ENCODE peak calls at places on chromosomes 4 and X, in ten cellular contexts. One of them, this sample, is unnamed.
A peak's percentile ranks its signal among the peaks of the same experiment; 100 is the strongest.

GRCh38 chrX:23246001-23246400 is 88.6 kb upstream of the PTCHD1 start:
- DNase-seq in stimulated activated naive CD8-positive, alpha-beta T cell treated with anti-CD3 and anti-CD28 coated beads, Interleukin-15, Interleukin-2, amounts not matched to agents 100 U/mL and 50 U/mL, for 24 hours: no peak
- DNase-seq in right cardiac atrium: no peak
- DNase-seq in epithelial cell of prostate: no peak
- DNase-seq in epithelial cell of esophagus: no peak
- DNase-seq in EH: peak; percentile 12
- DNase-seq in stimulated activated CD4-positive, alpha-beta T cell treated with anti-CD3 and anti-CD28 coated beads, Interleukin-2, amount 100 ng/mL, for 4 hours: no peak
- DNase-seq in activated naive CD4-positive, alpha-beta T cell treated with anti-CD3 and anti-CD28 coated beads, Interleukin-2, amount 50 U/mL, for 72 hours: no peak
- DNase-seq in activated T-cell treated with anti-CD3 and anti-CD28 coated beads for 1 hour: no peak
- DNase-seq in M059J: peak; percentile 52
- DNase-seq in this sample: no peak

GRCh38 chrX:24148535-24149345 is 789 bp upstream of the ZFX start:
- DNase-seq in M059J: peak; percentile 57
- DNase-seq in right cardiac atrium: no peak
- DNase-seq in activated T-cell treated with anti-CD3 and anti-CD28 coated beads for 1 hour: peak; percentile 3
- DNase-seq in stimulated activated CD4-positive, alpha-beta T cell treated with anti-CD3 and anti-CD28 coated beads, Interleukin-2, amount 100 ng/mL, for 4 hours: peak; percentile 2
- DNase-seq in activated naive CD4-positive, alpha-beta T cell treated with anti-CD3 and anti-CD28 coated beads, Interleukin-2, amount 50 U/mL, for 72 hours: no peak
- DNase-seq in EH: peak; percentile 82
- DNase-seq in epithelial cell of prostate: no peak
- DNase-seq in stimulated activated naive CD8-positive, alpha-beta T cell treated with anti-CD3 and anti-CD28 coated beads, Interleukin-15, Interleukin-2, amounts not matched to agents 100 U/mL and 50 U/mL, for 24 hours: no peak
- DNase-seq in epithelial cell of esophagus: no peak
- DNase-seq in this sample: no peak

GRCh38 chrX:30781711-30782444 is 107.2 kb downstream of the TAB3 start:
- DNase-seq in epithelial cell of prostate: peak; percentile 24
- DNase-seq in stimulated activated naive CD8-positive, alpha-beta T cell treated with anti-CD3 and anti-CD28 coated beads, Interleukin-15, Interleukin-2, amounts not matched to agents 100 U/mL and 50 U/mL, for 24 hours: peak; percentile 6
- DNase-seq in M059J: peak; percentile 3
- DNase-seq in EH: no peak
- DNase-seq in right cardiac atrium: no peak
- DNase-seq in epithelial cell of esophagus: no peak
- DNase-seq in activated T-cell treated with anti-CD3 and anti-CD28 coated beads for 1 hour: no peak
- DNase-seq in stimulated activated CD4-positive, alpha-beta T cell treated with anti-CD3 and anti-CD28 coated beads, Interleukin-2, amount 100 ng/mL, for 4 hours: no peak
- DNase-seq in activated naive CD4-positive, alpha-beta T cell treated with anti-CD3 and anti-CD28 coated beads, Interleukin-2, amount 50 U/mL, for 72 hours: no peak
- DNase-seq in this sample: no peak

GRCh38 chr4:9969526-9970398 is 51.5 kb downstream of the SLC2A9 start:
- DNase-seq in stimulated activated CD4-positive, alpha-beta T cell treated with anti-CD3 and anti-CD28 coated beads, Interleukin-2, amount 100 ng/mL, for 4 hours: no peak
- DNase-seq in right cardiac atrium: no peak
- DNase-seq in stimulated activated naive CD8-positive, alpha-beta T cell treated with anti-CD3 and anti-CD28 coated beads, Interleukin-15, Interleukin-2, amounts not matched to agents 100 U/mL and 50 U/mL, for 24 hours: no peak
- DNase-seq in epithelial cell of esophagus: no peak
- DNase-seq in activated T-cell treated with anti-CD3 and anti-CD28 coated beads for 1 hour: no peak
- DNase-seq in activated naive CD4-positive, alpha-beta T cell treated with anti-CD3 and anti-CD28 coated beads, Interleukin-2, amount 50 U/mL, for 72 hours: no peak
- DNase-seq in epithelial cell of prostate: no peak
- DNase-seq in EH: no peak
- DNase-seq in M059J: peak; percentile 8
- DNase-seq in this sample: no peak

GRCh38 chrX:136783159-136783558 is 2.4 kb upstream of the ARHGEF6 start:
- DNase-seq in epithelial cell of prostate: peak; percentile 1
- DNase-seq in stimulated activated naive CD8-positive, alpha-beta T cell treated with anti-CD3 and anti-CD28 coated beads, Interleukin-15, Interleukin-2, amounts not matched to agents 100 U/mL and 50 U/mL, for 24 hours: no peak
- DNase-seq in stimulated activated CD4-positive, alpha-beta T cell treated with anti-CD3 and anti-CD28 coated beads, Interleukin-2, amount 100 ng/mL, for 4 hours: no peak
- DNase-seq in M059J: peak; percentile 33
- DNase-seq in activated T-cell treated with anti-CD3 and anti-CD28 coated beads for 1 hour: no peak
- DNase-seq in activated naive CD4-positive, alpha-beta T cell treated with anti-CD3 and anti-CD28 coated beads, Interleukin-2, amount 50 U/mL, for 72 hours: no peak
- DNase-seq in right cardiac atrium: no peak
- DNase-seq in EH: no peak
- DNase-seq in epithelial cell of esophagus: peak; percentile 34
- DNase-seq in this sample: no peak

GRCh38 chrX:7582191-7582590 is 260.8 kb upstream of the VCX start:
- DNase-seq in epithelial cell of esophagus: no peak
- DNase-seq in stimulated activated naive CD8-positive, alpha-beta T cell treated with anti-CD3 and anti-CD28 coated beads, Interleukin-15, Interleukin-2, amounts not matched to agents 100 U/mL and 50 U/mL, for 24 hours: no peak
- DNase-seq in right cardiac atrium: no peak
- DNase-seq in activated naive CD4-positive, alpha-beta T cell treated with anti-CD3 and anti-CD28 coated beads, Interleukin-2, amount 50 U/mL, for 72 hours: no peak
- DNase-seq in stimulated activated CD4-positive, alpha-beta T cell treated with anti-CD3 and anti-CD28 coated beads, Interleukin-2, amount 100 ng/mL, for 4 hours: no peak
- DNase-seq in EH: no peak
- DNase-seq in M059J: no peak
- DNase-seq in epithelial cell of prostate: no peak
- DNase-seq in activated T-cell treated with anti-CD3 and anti-CD28 coated beads for 1 hour: no peak
- DNase-seq in this sample: no peak

GRCh38 chr4:10066704-10067651 is 45.7 kb upstream of the SLC2A9 start:
- DNase-seq in stimulated activated naive CD8-positive, alpha-beta T cell treated with anti-CD3 and anti-CD28 coated beads, Interleukin-15, Interleukin-2, amounts not matched to agents 100 U/mL and 50 U/mL, for 24 hours: no peak
- DNase-seq in stimulated activated CD4-positive, alpha-beta T cell treated with anti-CD3 and anti-CD28 coated beads, Interleukin-2, amount 100 ng/mL, for 4 hours: no peak
- DNase-seq in M059J: no peak
- DNase-seq in activated T-cell treated with anti-CD3 and anti-CD28 coated beads for 1 hour: no peak
- DNase-seq in right cardiac atrium: no peak
- DNase-seq in epithelial cell of esophagus: no peak
- DNase-seq in epithelial cell of prostate: no peak
- DNase-seq in EH: no peak
- DNase-seq in activated naive CD4-positive, alpha-beta T cell treated with anti-CD3 and anti-CD28 coated beads, Interleukin-2, amount 50 U/mL, for 72 hours: no peak
- DNase-seq in this sample: no peak

GRCh38 chrX:113136841-113137240 is 296.2 kb upstream of the AMOT start:
- DNase-seq in EH: no peak
- DNase-seq in epithelial cell of esophagus: no peak
- DNase-seq in epithelial cell of prostate: no peak
- DNase-seq in stimulated activated CD4-positive, alpha-beta T cell treated with anti-CD3 and anti-CD28 coated beads, Interleukin-2, amount 100 ng/mL, for 4 hours: no peak
- DNase-seq in right cardiac atrium: no peak
- DNase-seq in M059J: no peak
- DNase-seq in activated naive CD4-positive, alpha-beta T cell treated with anti-CD3 and anti-CD28 coated beads, Interleukin-2, amount 50 U/mL, for 72 hours: no peak
- DNase-seq in activated T-cell treated with anti-CD3 and anti-CD28 coated beads for 1 hour: no peak
- DNase-seq in stimulated activated naive CD8-positive, alpha-beta T cell treated with anti-CD3 and anti-CD28 coated beads, Interleukin-15, Interleukin-2, amounts not matched to agents 100 U/mL and 50 U/mL, for 24 hours: no peak
- DNase-seq in this sample: no peak

GRCh38 chrX:20740443-20740842 is 473.7 kb upstream of the RPS6KA3 start:
- DNase-seq in EH: no peak
- DNase-seq in stimulated activated CD4-positive, alpha-beta T cell treated with anti-CD3 and anti-CD28 coated beads, Interleukin-2, amount 100 ng/mL, for 4 hours: no peak
- DNase-seq in stimulated activated naive CD8-positive, alpha-beta T cell treated with anti-CD3 and anti-CD28 coated beads, Interleukin-15, Interleukin-2, amounts not matched to agents 100 U/mL and 50 U/mL, for 24 hours: no peak
- DNase-seq in M059J: no peak
- DNase-seq in activated T-cell treated with anti-CD3 and anti-CD28 coated beads for 1 hour: no peak
- DNase-seq in epithelial cell of esophagus: no peak
- DNase-seq in epithelial cell of prostate: no peak
- DNase-seq in activated naive CD4-positive, alpha-beta T cell treated with anti-CD3 and anti-CD28 coated beads, Interleukin-2, amount 50 U/mL, for 72 hours: no peak
- DNase-seq in right cardiac atrium: no peak
- DNase-seq in this sample: no peak

GRCh38 chr4:40693946-40694345 is 55.8 kb upstream of the NSUN7 start:
- DNase-seq in stimulated activated CD4-positive, alpha-beta T cell treated with anti-CD3 and anti-CD28 coated beads, Interleukin-2, amount 100 ng/mL, for 4 hours: no peak
- DNase-seq in EH: no peak
- DNase-seq in epithelial cell of prostate: no peak
- DNase-seq in activated naive CD4-positive, alpha-beta T cell treated with anti-CD3 and anti-CD28 coated beads, Interleukin-2, amount 50 U/mL, for 72 hours: no peak
- DNase-seq in M059J: no peak
- DNase-seq in stimulated activated naive CD8-positive, alpha-beta T cell treated with anti-CD3 and anti-CD28 coated beads, Interleukin-15, Interleukin-2, amounts not matched to agents 100 U/mL and 50 U/mL, for 24 hours: no peak
- DNase-seq in right cardiac atrium: no peak
- DNase-seq in activated T-cell treated with anti-CD3 and anti-CD28 coated beads for 1 hour: no peak
- DNase-seq in epithelial cell of esophagus: no peak
- DNase-seq in this sample: no peak

GRCh38 chrX:119685225-119686066 is 7.5 kb downstream of the SEPTIN6 start:
- DNase-seq in EH: peak; percentile 28
- DNase-seq in right cardiac atrium: no peak
- DNase-seq in epithelial cell of esophagus: no peak
- DNase-seq in epithelial cell of prostate: no peak
- DNase-seq in M059J: no peak
- DNase-seq in stimulated activated CD4-positive, alpha-beta T cell treated with anti-CD3 and anti-CD28 coated beads, Interleukin-2, amount 100 ng/mL, for 4 hours: peak; percentile 41
- DNase-seq in activated naive CD4-positive, alpha-beta T cell treated with anti-CD3 and anti-CD28 coated beads, Interleukin-2, amount 50 U/mL, for 72 hours: peak; percentile 67
- DNase-seq in stimulated activated naive CD8-positive, alpha-beta T cell treated with anti-CD3 and anti-CD28 coated beads, Interleukin-15, Interleukin-2, amounts not matched to agents 100 U/mL and 50 U/mL, for 24 hours: peak; percentile 46
- DNase-seq in activated T-cell treated with anti-CD3 and anti-CD28 coated beads for 1 hour: no peak
- DNase-seq in this sample: no peak

GRCh38 chr4:53861856-53862610 is 202.4 kb downstream of the CHIC2 start:
- DNase-seq in epithelial cell of esophagus: peak; percentile 59
- DNase-seq in right cardiac atrium: no peak
- DNase-seq in stimulated activated naive CD8-positive, alpha-beta T cell treated with anti-CD3 and anti-CD28 coated beads, Interleukin-15, Interleukin-2, amounts not matched to agents 100 U/mL and 50 U/mL, for 24 hours: no peak
- DNase-seq in activated naive CD4-positive, alpha-beta T cell treated with anti-CD3 and anti-CD28 coated beads, Interleukin-2, amount 50 U/mL, for 72 hours: no peak
- DNase-seq in stimulated activated CD4-positive, alpha-beta T cell treated with anti-CD3 and anti-CD28 coated beads, Interleukin-2, amount 100 ng/mL, for 4 hours: no peak
- DNase-seq in activated T-cell treated with anti-CD3 and anti-CD28 coated beads for 1 hour: no peak
- DNase-seq in EH: peak; percentile 94
- DNase-seq in M059J: peak; percentile 85
- DNase-seq in epithelial cell of prostate: no peak
- DNase-seq in this sample: peak; percentile 2

GRCh38 chr4:158814636-158815035 is 45.8 kb downstream of the FNIP2 start:
- DNase-seq in activated naive CD4-positive, alpha-beta T cell treated with anti-CD3 and anti-CD28 coated beads, Interleukin-2, amount 50 U/mL, for 72 hours: no peak
- DNase-seq in stimulated activated CD4-positive, alpha-beta T cell treated with anti-CD3 and anti-CD28 coated beads, Interleukin-2, amount 100 ng/mL, for 4 hours: no peak
- DNase-seq in stimulated activated naive CD8-positive, alpha-beta T cell treated with anti-CD3 and anti-CD28 coated beads, Interleukin-15, Interleukin-2, amounts not matched to agents 100 U/mL and 50 U/mL, for 24 hours: no peak
- DNase-seq in activated T-cell treated with anti-CD3 and anti-CD28 coated beads for 1 hour: no peak
- DNase-seq in M059J: peak; percentile 50
- DNase-seq in EH: peak; percentile 89
- DNase-seq in epithelial cell of esophagus: no peak
- DNase-seq in epithelial cell of prostate: no peak
- DNase-seq in right cardiac atrium: no peak
- DNase-seq in this sample: no peak

GRCh38 chr4:4269856-4270255 is 20.1 kb downstream of the LYAR start:
- DNase-seq in right cardiac atrium: no peak
- DNase-seq in M059J: no peak
- DNase-seq in activated naive CD4-positive, alpha-beta T cell treated with anti-CD3 and anti-CD28 coated beads, Interleukin-2, amount 50 U/mL, for 72 hours: no peak
- DNase-seq in epithelial cell of prostate: peak; percentile 44
- DNase-seq in stimulated activated CD4-positive, alpha-beta T cell treated with anti-CD3 and anti-CD28 coated beads, Interleukin-2, amount 100 ng/mL, for 4 hours: no peak
- DNase-seq in EH: peak; percentile 9
- DNase-seq in activated T-cell treated with anti-CD3 and anti-CD28 coated beads for 1 hour: no peak
- DNase-seq in epithelial cell of esophagus: peak; percentile 86
- DNase-seq in stimulated activated naive CD8-positive, alpha-beta T cell treated with anti-CD3 and anti-CD28 coated beads, Interleukin-15, Interleukin-2, amounts not matched to agents 100 U/mL and 50 U/mL, for 24 hours: no peak
- DNase-seq in this sample: no peak

GRCh38 chr4:113468165-113469022 is 293.1 kb downstream of the CAMK2D start:
- DNase-seq in EH: peak; percentile 100
- DNase-seq in M059J: peak; percentile 99
- DNase-seq in stimulated activated CD4-positive, alpha-beta T cell treated with anti-CD3 and anti-CD28 coated beads, Interleukin-2, amount 100 ng/mL, for 4 hours: peak; percentile 14
- DNase-seq in stimulated activated naive CD8-positive, alpha-beta T cell treated with anti-CD3 and anti-CD28 coated beads, Interleukin-15, Interleukin-2, amounts not matched to agents 100 U/mL and 50 U/mL, for 24 hours: peak; percentile 18
- DNase-seq in right cardiac atrium: peak; percentile 72
- DNase-seq in activated T-cell treated with anti-CD3 and anti-CD28 coated beads for 1 hour: no peak
- DNase-seq in epithelial cell of esophagus: peak; percentile 100
- DNase-seq in activated naive CD4-positive, alpha-beta T cell treated with anti-CD3 and anti-CD28 coated beads, Interleukin-2, amount 50 U/mL, for 72 hours: no peak
- DNase-seq in epithelial cell of prostate: peak; percentile 99
- DNase-seq in this sample: peak; percentile 92

GRCh38 chrX:57821703-57822375 is 88.4 kb downstream of the ZXDA start:
- DNase-seq in stimulated activated naive CD8-positive, alpha-beta T cell treated with anti-CD3 and anti-CD28 coated beads, Interleukin-15, Interleukin-2, amounts not matched to agents 100 U/mL and 50 U/mL, for 24 hours: peak; percentile 2
- DNase-seq in EH: peak; percentile 62
- DNase-seq in activated naive CD4-positive, alpha-beta T cell treated with anti-CD3 and anti-CD28 coated beads, Interleukin-2, amount 50 U/mL, for 72 hours: no peak
- DNase-seq in epithelial cell of esophagus: peak; percentile 60
- DNase-seq in M059J: peak; percentile 79
- DNase-seq in stimulated activated CD4-positive, alpha-beta T cell treated with anti-CD3 and anti-CD28 coated beads, Interleukin-2, amount 100 ng/mL, for 4 hours: peak; percentile 9
- DNase-seq in right cardiac atrium: peak; percentile 28
- DNase-seq in epithelial cell of prostate: peak; percentile 0
- DNase-seq in activated T-cell treated with anti-CD3 and anti-CD28 coated beads for 1 hour: no peak
- DNase-seq in this sample: peak; percentile 41

GRCh38 chr4:108868606-108869227 is 105.9 kb upstream of the ETNPPL start:
- DNase-seq in right cardiac atrium: no peak
- DNase-seq in stimulated activated CD4-positive, alpha-beta T cell treated with anti-CD3 and anti-CD28 coated beads, Interleukin-2, amount 100 ng/mL, for 4 hours: no peak
- DNase-seq in M059J: no peak
- DNase-seq in epithelial cell of prostate: no peak
- DNase-seq in activated T-cell treated with anti-CD3 and anti-CD28 coated beads for 1 hour: no peak
- DNase-seq in epithelial cell of esophagus: no peak
- DNase-seq in EH: no peak
- DNase-seq in activated naive CD4-positive, alpha-beta T cell treated with anti-CD3 and anti-CD28 coated beads, Interleukin-2, amount 50 U/mL, for 72 hours: no peak
- DNase-seq in stimulated activated naive CD8-positive, alpha-beta T cell treated with anti-CD3 and anti-CD28 coated beads, Interleukin-15, Interleukin-2, amounts not matched to agents 100 U/mL and 50 U/mL, for 24 hours: no peak
- DNase-seq in this sample: no peak

GRCh38 chrX:8284131-8284530 is 113.1 kb upstream of the VCX2 start:
- DNase-seq in stimulated activated naive CD8-positive, alpha-beta T cell treated with anti-CD3 and anti-CD28 coated beads, Interleukin-15, Interleukin-2, amounts not matched to agents 100 U/mL and 50 U/mL, for 24 hours: no peak
- DNase-seq in stimulated activated CD4-positive, alpha-beta T cell treated with anti-CD3 and anti-CD28 coated beads, Interleukin-2, amount 100 ng/mL, for 4 hours: no peak
- DNase-seq in EH: no peak
- DNase-seq in epithelial cell of prostate: no peak
- DNase-seq in activated T-cell treated with anti-CD3 and anti-CD28 coated beads for 1 hour: no peak
- DNase-seq in activated naive CD4-positive, alpha-beta T cell treated with anti-CD3 and anti-CD28 coated beads, Interleukin-2, amount 50 U/mL, for 72 hours: no peak
- DNase-seq in right cardiac atrium: no peak
- DNase-seq in epithelial cell of esophagus: peak; percentile 39
- DNase-seq in M059J: no peak
- DNase-seq in this sample: no peak

GRCh38 chr4:83582289-83582756 is 46.4 kb downstream of the GPAT3 start:
- DNase-seq in epithelial cell of prostate: peak; percentile 31
- DNase-seq in right cardiac atrium: no peak
- DNase-seq in activated T-cell treated with anti-CD3 and anti-CD28 coated beads for 1 hour: no peak
- DNase-seq in stimulated activated naive CD8-positive, alpha-beta T cell treated with anti-CD3 and anti-CD28 coated beads, Interleukin-15, Interleukin-2, amounts not matched to agents 100 U/mL and 50 U/mL, for 24 hours: no peak
- DNase-seq in EH: peak; percentile 11
- DNase-seq in epithelial cell of esophagus: peak; percentile 74
- DNase-seq in M059J: peak; percentile 86
- DNase-seq in stimulated activated CD4-positive, alpha-beta T cell treated with anti-CD3 and anti-CD28 coated beads, Interleukin-2, amount 100 ng/mL, for 4 hours: no peak
- DNase-seq in activated naive CD4-positive, alpha-beta T cell treated with anti-CD3 and anti-CD28 coated beads, Interleukin-2, amount 50 U/mL, for 72 hours: no peak
- DNase-seq in this sample: peak; percentile 53